ENCODE peak calls at places on chromosomes 11 and 22, in seven cellular contexts. F is stimulated activated CD8-positive, alpha-beta memory T cell treated with anti-CD3 and anti-CD28 coated beads, Interleukin-15, amount 100 ng/mL, for 48 hours; S is fibroblast of lung; Y is KG1; T is activated T-cell treated with anti-CD3 and anti-CD28 coated beads for 4 hours; H is ELF-1; C is RPMI8226. N is an unnamed sample.

GRCh38 chr11:57474751-57475115 is 14.4 kb downstream of the RTN4RL2 start:
- DNase-seq in T (no peak), H (no peak), S (no peak), F (no peak), C (no peak), Y (no peak), N (no peak)

GRCh38 chr22:23858484-23858815 is 775 bp downstream of the SLC2A11 start:
- DNase-seq in H (no peak), Y (no peak), F (no peak), C (no peak), S (no peak), T (no peak), N (no peak)

GRCh38 chr11:17410606-17411379 is 22.3 kb upstream of the KCNJ11 start:
- DNase-seq in C (no peak), Y (no peak), S (no peak), T (no peak), H (no peak), F (no peak), N (no peak)

GRCh38 chr22:37187891-37188761 is at the start of gene C1QTNF6:
- DNase-seq in Y (no peak), F (no peak), C (no peak), S (peak), T (no peak), H (peak), N (no peak)

GRCh38 chr11:116950210-116950609 is 112.8 kb upstream of the APOA1 start:
- DNase-seq in C (no peak), T (no peak), S (no peak), Y (no peak), H (no peak), F (no peak), N (no peak)

GRCh38 chr11:92330114-92330513 is 105.5 kb downstream of the FAT3 start:
- DNase-seq in F (no peak), C (no peak), Y (no peak), S (peak), T (no peak), H (no peak), N (no peak)

GRCh38 chr11:18804621-18805020 is 13.0 kb upstream of the PTPN5 start:
- DNase-seq in Y (no peak), H (no peak), T (no peak), F (no peak), C (no peak), S (peak), N (no peak)

GRCh38 chr11:126450198-126450597 is 94.7 kb downstream of the ST3GAL4 start:
- DNase-seq in S (no peak), H (no peak), C (no peak), T (no peak), Y (no peak), F (no peak), N (no peak)

GRCh38 chr22:34993548-34993947 is 72.4 kb upstream of the ISX start:
- DNase-seq in H (no peak), F (no peak), C (no peak), T (no peak), Y (no peak), S (no peak), N (no peak)

GRCh38 chr11:114479331-114479730 is 40.1 kb downstream of the REXO2 start:
- DNase-seq in F (no peak), H (no peak), S (no peak), C (no peak), Y (no peak), T (no peak), N (no peak)

GRCh38 chr11:120272303-120272702 is 32.4 kb downstream of the POU2F3 start:
- DNase-seq in Y (no peak), F (no peak), T (no peak), H (no peak), S (peak), C (no peak), N (peak)

GRCh38 chr22:41512421-41513194 is 31.7 kb downstream of the POLR3H start:
- DNase-seq in F (no peak), T (no peak), S (peak), Y (no peak), H (peak), C (no peak), N (no peak)

GRCh38 chr11:728901-729491 is 18.3 kb upstream of the TALDO1 start:
- DNase-seq in H (no peak), S (no peak), T (no peak), F (no peak), Y (no peak), C (no peak), N (no peak)

GRCh38 chr11:118180300-118180703 is 3.9 kb upstream of the SCN2B start:
- DNase-seq in T (no peak), H (peak), S (peak), C (peak), Y (no peak), F (no peak), N (no peak)

GRCh38 chr11:133343951-133344350 is 188.3 kb downstream of the OPCML start:
- DNase-seq in H (peak), Y (no peak), F (no peak), C (no peak), T (no peak), S (no peak), N (no peak)

GRCh38 chr22:31618057-31618456 is 44.0 kb downstream of the PISD start:
- DNase-seq in C (no peak), H (no peak), T (no peak), S (no peak), Y (no peak), F (no peak), N (no peak)

GRCh38 chr11:11179239-11179638 is 173.8 kb downstream of the CSNK2A3 start:
- DNase-seq in C (no peak), T (no peak), Y (no peak), F (no peak), S (peak), H (no peak), N (peak)

GRCh38 chr22:30861688-30862552 is 106.7 kb downstream of the MORC2 start:
- DNase-seq in S (no peak), C (no peak), F (no peak), T (no peak), H (no peak), Y (no peak), N (no peak)

GRCh38 chr11:3022982-3023381 is 30.9 kb upstream of the NAP1L4 start:
- DNase-seq in F (no peak), T (no peak), Y (no peak), C (no peak), H (no peak), S (peak), N (peak)

GRCh38 chr22:27250418-27250817 is 551.1 kb downstream of the MN1 start:
- DNase-seq in H (no peak), C (no peak), S (no peak), Y (no peak), F (no peak), T (no peak), N (no peak)

GRCh38 chr11:23570828-23571227 is 710.6 kb upstream of the CCDC179 start:
- DNase-seq in C (no peak), T (no peak), F (no peak), S (peak), Y (no peak), H (no peak), N (no peak)

GRCh38 chr11:60370252-60370810 is 8.0 kb upstream of the MS4A7 start:
- DNase-seq in C (no peak), F (no peak), Y (no peak), H (no peak), T (no peak), S (no peak), N (no peak)